ENCODE peak calls at places on chromosomes 2 and 18, in eight cellular contexts. M is amygdala; V is AG08395; L is skeletal muscle cell; O is GM03348; G is activated CD4-positive, alpha-beta T cell treated with anti-CD3 and anti-CD28 coated beads, Interleukin-2, amount 10 ng/mL, durations not matched to agents 7 days and 5 days; N is EH; Z is fibroblast of mammary gland. X is an unnamed sample.

GRCh38 chr2:136527560-136527959 is 237.8 kb upstream of the THSD7B start:
- DNase-seq in Z (peak; percentile 10), M (no peak), O (no peak), L (no peak), N (peak; percentile 1), G (peak; percentile 40), V (no peak), X (no peak)

GRCh38 chr18:12092398-12093229 is 1.0 kb upstream of the ANKRD62 start:
- DNase-seq in L (no peak), G (no peak), M (no peak), V (no peak), Z (no peak), O (no peak), N (no peak), X (no peak)

GRCh38 chr2:46303233-46303632 is 6.0 kb downstream of the EPAS1 start:
- DNase-seq in M (no peak), Z (no peak), V (no peak), L (no peak), O (no peak), N (no peak), G (no peak), X (no peak)

GRCh38 chr2:197827618-197828017 is 23.2 kb downstream of the PLCL1 start:
- DNase-seq in O (peak; percentile 27), V (no peak), Z (no peak), L (no peak), G (no peak), N (peak; percentile 9), M (no peak), X (no peak)

GRCh38 chr2:233849607-233850271 is 4.6 kb downstream of the HJURP start:
- DNase-seq in L (no peak), V (no peak), Z (no peak), M (no peak), O (no peak), N (no peak), G (no peak), X (no peak)

GRCh38 chr2:79832540-79833234 is 319.8 kb downstream of the CTNNA2 start:
- DNase-seq in V (no peak), L (no peak), G (no peak), O (no peak), N (no peak), M (no peak), Z (no peak), X (no peak)

GRCh38 chr18:23740105-23740830 is 51.0 kb downstream of the LAMA3 start:
- DNase-seq in M (no peak), Z (peak; percentile 64), V (peak; percentile 22), L (no peak), N (peak; percentile 70), O (peak; percentile 55), G (no peak), X (no peak)

GRCh38 chr2:215002500-215002899 is 135.9 kb downstream of the ABCA12 start:
- DNase-seq in L (peak; percentile 14), M (no peak), Z (peak; percentile 47), N (peak; percentile 57), V (peak; percentile 48), G (no peak), O (peak; percentile 37), X (no peak)

GRCh38 chr2:72990695-72991438 is 73.5 kb downstream of the EMX1 start:
- DNase-seq in G (no peak), O (no peak), N (no peak), L (no peak), Z (no peak), V (no peak), M (no peak), X (no peak)

GRCh38 chr2:106847366-106847765 is 38.6 kb downstream of the ST6GAL2 start:
- DNase-seq in V (no peak), M (no peak), L (no peak), O (no peak), G (no peak), Z (no peak), N (no peak), X (no peak)

GRCh38 chr2:38720613-38721241 is 30.4 kb downstream of the SRSF7 start:
- DNase-seq in L (peak; percentile 90), N (peak; percentile 94), G (no peak), Z (peak; percentile 97), V (peak; percentile 74), O (peak; percentile 84), M (no peak), X (peak; percentile 53)

GRCh38 chr18:35178260-35178659 is 62.6 kb upstream of the ZNF397 start:
- DNase-seq in V (peak; percentile 70), G (no peak), L (peak; percentile 12), M (no peak), O (peak; percentile 39), Z (peak; percentile 90), N (peak; percentile 56), X (no peak)

X was measured in Peyer's patch.